ENCODE peak calls at places on chromosomes 1 and 21, in seven cellular contexts. H, C, M, X, G, W and T are unnamed samples.

GRCh38 chr21:42113926-42114409 is 42.9 kb downstream of the UMODL1 start:
- DNase-seq in H (no peak), C (no peak), M (no peak), X (no peak), G (no peak), W (peak; percentile 57), T (no peak)

GRCh38 chr1:30028939-30029338 is 694.4 kb downstream of the MATN1 start:
- DNase-seq in H (no peak), C (no peak), M (no peak), X (no peak), G (no peak), W (no peak), T (no peak)

GRCh38 chr1:169102567-169102966 is 3.9 kb upstream of the ATP1B1 start:
- DNase-seq in H (no peak), C (no peak), M (no peak), X (no peak), G (peak; percentile 64), W (no peak), T (no peak)

GRCh38 chr1:24693827-24694379 is 50.8 kb downstream of the SRRM1 start:
- DNase-seq in H (no peak), C (no peak), M (no peak), X (no peak), G (no peak), W (no peak), T (no peak)

GRCh38 chr1:202228484-202229122 is 35.0 kb downstream of the LGR6 start:
- DNase-seq in H (no peak), C (no peak), M (no peak), X (no peak), G (no peak), W (no peak), T (no peak)

GRCh38 chr1:90402893-90403849 is 313.9 kb downstream of the BARHL2 start:
- DNase-seq in H (no peak), C (peak; percentile 94), M (no peak), X (no peak), G (peak; percentile 2), W (no peak), T (peak; percentile 99)

GRCh38 chr21:23152130-23152529 is 2153.9 kb downstream of the NCAM2 start:
- DNase-seq in H (no peak), C (no peak), M (no peak), X (no peak), G (no peak), W (no peak), T (no peak)

GRCh38 chr1:29849038-29849750 is 612.9 kb downstream of the PTPRU start:
- DNase-seq in H (no peak), C (no peak), M (peak; percentile 4), X (peak; percentile 52), G (peak; percentile 36), W (no peak), T (no peak)

GRCh38 chr1:203465943-203466342 is 9.7 kb upstream of the PRELP start:
- DNase-seq in H (no peak), C (no peak), M (no peak), X (no peak), G (peak; percentile 24), W (peak; percentile 74), T (no peak)

GRCh38 chr1:223708001-223708359 is 4.4 kb upstream of the CAPN2 start:
- DNase-seq in H (no peak), C (peak; percentile 69), M (no peak), X (no peak), G (no peak), W (no peak), T (no peak)

GRCh38 chr1:230797376-230798186 is 50.4 kb downstream of the CAPN9 start:
- DNase-seq in H (no peak), C (peak; percentile 41), M (no peak), X (peak; percentile 16), G (peak; percentile 86), W (peak; percentile 70), T (peak; percentile 26)

GRCh38 chr1:18407166-18408045 is 73.3 kb upstream of the KLHDC7A start:
- DNase-seq in H (no peak), C (no peak), M (no peak), X (no peak), G (no peak), W (no peak), T (no peak)

GRCh38 chr1:94925561-94926364 is 1.1 kb downstream of the CNN3 start:
- DNase-seq in H (peak; percentile 85), C (peak; percentile 72), M (no peak), X (peak; percentile 37), G (peak; percentile 88), W (peak; percentile 72), T (peak; percentile 84)

DNA sequence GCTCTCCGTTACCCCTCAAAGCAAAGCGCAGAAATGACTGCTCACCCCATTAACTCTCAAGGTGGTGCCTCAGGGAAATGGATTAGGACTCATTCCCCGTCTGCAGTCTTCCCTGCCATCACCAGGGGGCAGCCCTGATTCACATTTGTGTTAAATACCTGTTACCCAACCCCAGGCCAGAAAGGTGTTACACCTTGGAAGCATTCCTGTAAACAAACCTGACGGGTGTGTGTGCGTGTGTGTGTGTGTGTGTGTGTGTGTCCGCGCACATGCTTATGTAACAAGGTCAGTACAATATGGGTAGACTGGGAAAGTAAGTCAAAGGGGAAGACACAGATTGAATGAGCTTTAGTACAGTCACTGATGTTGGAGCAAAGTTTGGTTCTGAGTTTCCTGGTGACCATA is 6.3 kb upstream of the GUCA2B start:
- DNase-seq in H (peak; percentile 86), C (peak; percentile 79), M (peak; percentile 54), X (peak; percentile 67), G (peak; percentile 79), W (peak; percentile 68), T (no peak)
- H3K27me3 ChIP-seq in H (no peaks in the 10 kb centered on the region), C (no peaks in the 10 kb centered on the region), M (no peaks in the 10 kb centered on the region), X (peaks cover 6% of the 10 kb centered on the region), G (peaks cover 13% of the 10 kb centered on the region), W (peaks cover 66% of the 10 kb centered on the region), T (peaks cover 35% of the 10 kb centered on the region)

DNA sequence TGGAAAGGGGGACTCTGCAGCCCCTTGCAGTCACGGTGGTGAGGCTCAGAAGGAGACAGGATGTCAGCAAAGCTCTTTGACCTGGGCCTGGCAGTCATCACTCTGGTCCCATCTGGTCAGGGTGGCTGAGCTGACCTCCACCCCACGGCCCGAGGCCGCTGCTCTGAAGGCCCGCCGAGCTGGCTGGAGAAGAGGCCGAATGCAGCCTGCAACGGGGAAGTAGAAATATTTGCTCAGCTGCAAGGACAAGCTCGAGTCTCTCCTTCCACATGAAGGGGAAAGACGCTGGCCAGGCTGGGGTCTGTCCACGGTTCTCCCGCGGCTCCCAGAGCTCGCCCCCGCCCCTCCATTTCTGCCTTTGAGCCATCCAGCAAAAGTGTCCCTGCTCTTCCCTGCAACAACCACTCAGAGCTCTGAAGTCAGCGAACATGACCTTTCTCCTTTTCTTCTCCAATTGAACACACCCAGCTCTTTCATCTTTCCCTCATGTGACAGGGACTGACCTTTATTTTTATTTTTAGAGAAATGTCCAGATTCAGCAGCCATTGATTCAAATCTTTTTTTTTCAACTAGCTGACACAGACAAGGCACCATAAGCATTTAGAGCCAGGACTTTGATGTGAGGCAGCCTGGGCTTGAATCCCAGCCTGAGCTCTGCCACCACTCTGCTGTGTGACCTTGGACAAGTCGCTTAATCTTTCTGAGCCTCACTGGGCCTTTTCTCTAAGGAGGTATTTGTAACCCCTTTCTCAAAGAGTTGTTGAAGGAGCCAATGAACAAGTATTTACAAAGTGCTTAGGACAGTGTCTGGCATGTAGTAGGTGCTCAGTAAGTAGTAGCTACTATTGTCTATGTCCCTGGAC is 149.3 kb upstream of the WNT4 start:
- DNase-seq in H (peak; percentile 57), C (no peak), M (no peak), X (no peak), G (no peak), W (no peak), T (no peak)
- H3K27me3 ChIP-seq in H (peaks cover 6% of the 10 kb centered on the region), C (no peaks in the 10 kb centered on the region), M (peaks cover 10% of the 10 kb centered on the region), X (peaks cover 7% of the 10 kb centered on the region), G (peaks cover 1% of the 10 kb centered on the region), W (peaks cover 54% of the 10 kb centered on the region), T (no peaks in the 10 kb centered on the region)

GRCh38 chr1:46457178-46457577 is 32.5 kb upstream of the DMBX1 start:
- DNase-seq in H (no peak), C (no peak), M (no peak), X (no peak), G (no peak), W (no peak), T (no peak)
- H3K27me3 ChIP-seq in H (no peaks in the 10 kb centered on the region), C (no peaks in the 10 kb centered on the region), M (no peaks in the 10 kb centered on the region), X (no peaks in the 10 kb centered on the region), G (peaks cover 88% of the 10 kb centered on the region), W (peaks cover 9% of the 10 kb centered on the region), T (peaks cover 42% of the 10 kb centered on the region)

DNA sequence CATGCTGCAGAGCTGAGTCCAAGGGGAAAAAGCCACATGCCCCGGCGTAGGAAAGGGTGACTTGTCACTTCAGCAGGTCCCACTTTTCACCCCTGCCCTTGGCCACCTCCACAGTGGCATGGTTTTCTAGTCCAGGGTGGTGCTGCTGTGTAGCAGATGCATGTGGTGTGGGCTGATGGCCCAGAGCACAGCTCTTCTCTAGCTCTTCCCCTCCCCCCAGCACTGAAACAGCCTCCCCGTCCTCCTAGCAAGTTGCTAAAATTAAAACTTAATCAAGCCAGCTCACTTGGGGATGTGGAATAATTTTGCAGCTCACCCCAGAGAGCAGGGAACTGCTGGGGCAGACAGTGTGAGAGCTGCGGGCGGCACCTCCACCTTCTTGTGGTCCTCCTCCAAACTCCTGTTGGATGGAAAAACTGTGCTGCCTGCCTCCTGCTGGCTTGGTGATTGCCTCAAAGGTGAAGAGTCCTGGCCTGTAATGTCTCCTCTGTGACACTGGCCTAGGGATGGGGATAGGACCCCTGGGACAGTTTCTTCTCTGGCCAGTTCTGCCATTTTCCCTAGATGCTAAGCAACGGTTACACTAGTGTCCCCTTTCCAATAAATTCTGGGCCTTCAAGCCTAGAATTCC is 91.6 kb downstream of the RNF220 start:
- DNase-seq in H (no peak), C (no peak), M (no peak), X (no peak), G (no peak), W (no peak), T (no peak)
- H3K27me3 ChIP-seq in H (no peaks in the 10 kb centered on the region), C (peaks cover 5% of the 10 kb centered on the region), M (no peaks in the 10 kb centered on the region), X (peaks cover 8% of the 10 kb centered on the region), G (no peaks in the 10 kb centered on the region), W (peaks cover 30% of the 10 kb centered on the region), T (peaks cover 26% of the 10 kb centered on the region)

GRCh38 chr1:152112885-152113432 is 2.3 kb downstream of the TCHH start:
- DNase-seq in H (no peak), C (no peak), M (no peak), X (no peak), G (no peak), W (no peak), T (no peak)

GRCh38 chr1:152115344-152115743 is at the start of gene TCHH:
- DNase-seq in H (no peak), C (no peak), M (no peak), X (no peak), G (no peak), W (no peak), T (no peak)

GRCh38 chr1:152118915-152119314 is 3.7 kb upstream of the TCHH start:
- DNase-seq in H (no peak), C (no peak), M (no peak), X (no peak), G (no peak), W (no peak), T (no peak)
- H3K27me3 ChIP-seq in H (no peaks in the 10 kb centered on the region), C (peaks cover 56% of the 10 kb centered on the region), M (peaks cover 6% of the 10 kb centered on the region), X (peaks cover 49% of the 10 kb centered on the region), G (peaks cover 6% of the 10 kb centered on the region), W (peaks cover 35% of the 10 kb centered on the region), T (peaks cover 18% of the 10 kb centered on the region)